ENCODE peak calls at places on chromosomes 16 and 17, in five cellular contexts. I, T, M, X and O are unnamed samples.

GRCh38 chr16:50621452-50621792 is 59.7 kb downstream of the SNX20 start:
- DNase-seq in T (no peak), M (no peak), I (no peak), X (no peak), O (no peak)

GRCh38 chr17:42248351-42249179 is 27.6 kb downstream of the STAT5B start:
- DNase-seq in T (no peak), X (no peak), M (peak; percentile 81), I (peak; percentile 85), O (peak; percentile 81)

GRCh38 chr16:1972490-1972877 is 631 bp downstream of the TBL3 start:
- DNase-seq in X (no peak), I (no peak), T (no peak), M (no peak), O (peak; percentile 68)

GRCh38 chr16:2848933-2849332 is 9.0 kb downstream of the PRSS22 start:
- DNase-seq in T (no peak), X (no peak), I (no peak), M (no peak), O (no peak)

GRCh38 chr17:77842148-77842905 is 116.2 kb upstream of the TNRC6C start:
- DNase-seq in M (no peak), T (peak; percentile 60), I (no peak), X (no peak), O (no peak)

GRCh38 chr17:978110-979093 is 1.2 kb downstream of the NXN start:
- DNase-seq in I (no peak), M (peak; percentile 32), T (no peak), X (no peak), O (no peak)

GRCh38 chr16:68470461-68471150 is 22.3 kb upstream of the SMPD3 start:
- DNase-seq in M (no peak), X (no peak), I (peak; percentile 77), T (no peak), O (no peak)

GRCh38 chr17:73469311-73469710 is 157.5 kb upstream of the CDC42EP4 start:
- DNase-seq in I (no peak), M (no peak), X (no peak), T (no peak), O (no peak)

GRCh38 chr17:68709461-68709860 is 108.3 kb upstream of the FAM20A start:
- DNase-seq in I (no peak), T (no peak), X (no peak), M (no peak), O (no peak)

GRCh38 chr17:29927546-29927945 is 2.5 kb downstream of the SSH2 start:
- DNase-seq in M (no peak), X (no peak), T (no peak), I (no peak), O (no peak)

GRCh38 chr16:35750157-35750689 is 2290.8 kb downstream of the TP53TG3F start:
- DNase-seq in I (no peak), X (no peak), T (no peak), M (no peak), O (no peak)

GRCh38 chr16:69709456-69710084 is 16.8 kb downstream of the NQO1 start:
- DNase-seq in M (no peak), T (peak; percentile 28), X (peak; percentile 58), I (no peak), O (peak; percentile 76)

GRCh38 chr16:78485188-78485898 is 385.9 kb downstream of the WWOX start:
- DNase-seq in T (no peak), M (no peak), I (no peak), X (no peak), O (no peak)

GRCh38 chr17:42750730-42751356 is 6.0 kb upstream of the EZH1 start:
- DNase-seq in I (no peak), X (no peak), T (no peak), M (no peak), O (no peak)

GRCh38 chr17:17732892-17733670 is 51.8 kb downstream of the RAI1 start:
- DNase-seq in T (peak; percentile 97), X (no peak), I (no peak), M (peak; percentile 57), O (no peak)

GRCh38 chr16:14618566-14618965 is 11.5 kb downstream of the PARN start:
- DNase-seq in I (no peak), M (no peak), T (no peak), X (no peak), O (no peak)

GRCh38 chr17:14310584-14310983 is 9.7 kb downstream of the HS3ST3B1 start:
- DNase-seq in I (no peak), X (no peak), T (no peak), M (no peak), O (no peak)

GRCh38 chr16:56600398-56600999 is 7.9 kb upstream of the MT2A start:
- DNase-seq in M (peak; percentile 44), X (peak; percentile 87), T (peak; percentile 55), I (peak; percentile 33), O (peak; percentile 58)

GRCh38 chr17:41329279-41329925 is 13.9 kb upstream of the KRTAP17-1 start:
- DNase-seq in X (peak; percentile 79), T (peak; percentile 62), I (no peak), M (peak; percentile 41), O (peak; percentile 25)

GRCh38 chr16:79298476-79299153 is 301.9 kb downstream of the MAF start:
- DNase-seq in T (no peak), I (no peak), M (no peak), X (no peak), O (no peak)

GRCh38 chr16:85600078-85600477 is 13.0 kb upstream of the GSE1 start:
- DNase-seq in M (no peak), I (no peak), T (no peak), X (no peak), O (no peak)

GRCh38 chr17:6492892-6493674 is 48.8 kb downstream of the PIMREG start:
- DNase-seq in T (no peak), X (no peak), I (no peak), M (no peak), O (peak; percentile 13)

GRCh38 chr16:85248269-85248668 is 136.0 kb upstream of the CIBAR2 start:
- DNase-seq in I (no peak), X (no peak), T (no peak), M (no peak), O (no peak)

GRCh38 chr17:76385892-76386786 is 1.7 kb downstream of the SPHK1 start:
- DNase-seq in T (peak; percentile 91), I (peak; percentile 79), X (peak; percentile 98), M (peak; percentile 85), O (peak; percentile 95)

GRCh38 chr17:76384222-76384986 is at the start of gene SPHK1:
- DNase-seq in I (peak; percentile 40), X (peak; percentile 90), M (peak; percentile 75), T (peak; percentile 87), O (peak; percentile 91)

GRCh38 chr17:76383645-76384221 is 676 bp upstream of the SPHK1 start:
- DNase-seq in M (peak; percentile 37), I (peak; percentile 38), T (no peak), X (peak; percentile 88), O (peak; percentile 82)

GRCh38 chr17:76386966-76387765 is 2.8 kb downstream of the SPHK1 start:
- DNase-seq in T (no peak), I (no peak), X (no peak), M (no peak), O (no peak)

GRCh38 chr17:76384987-76385891 is 830 bp downstream of the SPHK1 start:
- DNase-seq in I (no peak), M (peak; percentile 31), X (peak; percentile 77), T (peak; percentile 77), O (peak; percentile 90)
- TF ChIP-seq POLR2A in I (no peak), M (no peak), X (no peak), T (peak; percentile 25), O (no peak)

GRCh38 chr16:47037396-47037745 is 63.9 kb upstream of the DNAJA2 start:
- DNase-seq in I (peak; percentile 32), X (peak; percentile 62), M (peak; percentile 28), T (no peak), O (peak; percentile 28)

GRCh38 chr16:47034455-47034854 is 61.0 kb upstream of the DNAJA2 start:
- DNase-seq in X (no peak), T (no peak), M (no peak), I (no peak), O (no peak)

GRCh38 chr16:47035436-47035835 is 62.0 kb upstream of the DNAJA2 start:
- DNase-seq in X (no peak), I (no peak), M (no peak), T (no peak), O (no peak)

GRCh38 chr16:47036201-47036600 is 62.7 kb upstream of the DNAJA2 start:
- DNase-seq in T (no peak), M (no peak), I (no peak), X (peak; percentile 28), O (no peak)

DNA sequence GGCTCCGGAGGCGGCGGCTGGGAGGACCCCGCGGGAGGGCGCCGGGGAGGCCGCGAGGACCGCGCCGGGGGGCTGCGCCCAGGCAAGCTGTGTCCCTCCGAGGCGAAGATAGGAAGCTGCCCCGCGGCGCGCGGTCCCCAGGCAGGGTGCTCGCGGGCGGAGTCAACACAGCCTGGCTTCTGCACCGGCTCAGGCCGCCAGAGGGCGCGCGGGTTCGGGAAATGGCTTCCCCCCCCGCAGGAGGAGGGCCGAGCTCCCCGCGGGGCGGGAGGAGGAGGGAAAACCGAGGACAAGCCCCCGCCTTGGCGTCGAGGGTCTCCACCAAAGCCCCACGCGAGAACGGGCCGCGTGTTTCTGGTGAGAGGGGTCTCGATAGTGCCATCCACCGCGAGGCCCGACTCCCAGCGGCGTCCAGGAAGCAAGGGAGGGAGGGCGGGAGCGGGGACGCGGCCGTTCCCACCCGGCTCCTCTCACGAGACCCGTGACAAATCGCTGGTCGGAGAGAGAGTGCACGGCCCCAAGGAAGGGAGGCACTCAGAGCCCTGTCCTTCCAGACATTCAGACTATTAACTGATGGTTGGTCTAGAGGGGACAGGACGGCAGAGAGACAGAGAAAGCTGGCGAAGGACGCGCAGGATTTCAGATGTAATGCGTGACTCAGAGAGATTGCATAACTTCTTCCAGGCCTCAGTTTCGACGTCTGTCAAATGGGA is 64.4 kb upstream of the DNAJA2 start:
- DNase-seq in I (peak; percentile 90), M (peak; percentile 92), X (peak; percentile 89), T (peak; percentile 91), O (peak; percentile 75)
- TF ChIP-seq POLR2A in I (no peak), M (no peak), X (no peak), T (peak; percentile 9), O (no peak)

DNA sequence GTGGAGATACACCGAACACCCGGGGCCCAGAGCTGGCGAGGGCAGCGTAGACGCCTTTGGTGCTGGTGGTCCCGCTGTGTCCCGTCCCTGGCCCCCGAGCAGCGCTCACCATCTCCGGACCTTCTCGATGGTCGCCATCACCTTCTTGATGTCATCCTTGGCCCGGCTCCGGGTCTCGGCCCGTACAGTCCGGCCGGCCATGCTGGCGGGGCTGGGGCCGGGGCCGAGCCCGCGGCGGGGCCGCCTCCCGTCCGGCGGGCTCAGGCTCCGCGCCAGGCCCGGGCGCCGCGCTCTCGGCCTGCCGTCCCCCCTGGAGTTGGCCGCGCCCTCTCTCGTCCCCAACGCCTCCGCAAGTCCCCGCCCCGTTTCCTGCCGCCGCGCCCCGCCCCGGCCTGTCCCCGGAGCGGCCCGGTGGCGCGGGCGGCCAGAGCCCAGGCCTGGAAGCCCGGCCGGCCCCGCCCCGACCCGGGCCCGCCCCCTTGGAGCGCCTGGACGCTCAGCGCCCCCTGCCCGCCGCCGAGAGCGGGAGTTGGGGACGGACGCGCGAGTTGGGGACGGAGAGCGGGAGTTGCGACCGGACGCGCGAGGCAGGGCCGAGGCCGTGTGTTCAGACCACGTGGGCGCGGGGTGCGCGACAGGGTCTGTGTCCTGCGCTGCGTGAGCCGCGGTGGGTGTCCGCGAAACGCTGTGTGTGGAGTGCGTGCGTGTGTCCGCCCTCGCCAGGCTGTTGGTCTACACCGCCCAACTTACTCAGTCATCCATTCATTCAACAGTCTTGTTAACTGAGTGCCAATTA is at the start of gene BCL7C:
- DNase-seq in M (peak; percentile 94), I (peak; percentile 89), T (peak; percentile 57), X (peak; percentile 67), O (peak; percentile 93)
- TF ChIP-seq POLR2A in M (no peak), I (no peak), T (peak; percentile 84), X (peak; percentile 81), O (peak; percentile 77)

GRCh38 chr17:63622571-63623390 is 564 bp downstream of the MAP3K3 start:
- DNase-seq in X (peak; percentile 88), T (peak; percentile 78), I (peak; percentile 46), M (peak; percentile 80), O (peak; percentile 79)
- TF ChIP-seq POLR2A in X (peak; percentile 3), T (peak; percentile 40), I (no peak), M (no peak), O (no peak)